ENCODE peak calls at places on chromosomes 3 and 15, in four cellular contexts. Z is activated T-cell treated with anti-CD3 and anti-CD28 coated beads for 24 hours, G is HEK293T, J is heart left ventricle. B is an unnamed sample.
A peak's percentile ranks its signal among the peaks of the same experiment; 100 is the strongest.

GRCh38 chr3:66115858-66116654 is 77.3 kb upstream of the MAGI1 start:
- DNase-seq in Z (no peak), G (no peak), J (peak; percentile 66), B (no peak)

GRCh38 chr3:10192953-10193691 is 28.4 kb downstream of the IRAK2 start:
- DNase-seq in Z (peak; percentile 42), G (peak; percentile 36), J (no peak), B (no peak)

GRCh38 chr15:41825572-41826535 is 2.0 kb upstream of the JMJD7 start:
- DNase-seq in Z (no peak), G (no peak), J (no peak), B (no peak)

GRCh38 chr15:66729339-66729951 is 27.4 kb downstream of the SMAD6 start:
- DNase-seq in Z (no peak), G (no peak), J (no peak), B (no peak)

GRCh38 chr15:85792872-85793621 is 1.7 kb downstream of the KLHL25 start:
- DNase-seq in Z (no peak), G (no peak), J (no peak), B (no peak)

GRCh38 chr15:91469627-91470567 is 369.8 kb downstream of the SV2B start:
- DNase-seq in Z (peak; percentile 42), G (no peak), J (no peak), B (peak; percentile 51)

GRCh38 chr3:56952051-56952450 is 108.4 kb upstream of the SPATA12 start:
- DNase-seq in Z (no peak), G (no peak), J (no peak), B (no peak)

GRCh38 chr15:85770014-85770721 is 24.6 kb downstream of the KLHL25 start:
- DNase-seq in Z (no peak), G (no peak), J (no peak), B (no peak)

GRCh38 chr3:169289303-169289702 is 374.2 kb downstream of the MECOM start:
- DNase-seq in Z (no peak), G (no peak), J (no peak), B (no peak)

GRCh38 chr3:195587406-195587805 is 3.7 kb upstream of the APOD start:
- DNase-seq in Z (no peak), G (no peak), J (no peak), B (no peak)

GRCh38 chr3:168512802-168513201 is 417.1 kb upstream of the GOLIM4 start:
- DNase-seq in Z (no peak), G (no peak), J (no peak), B (no peak)

GRCh38 chr3:117549716-117550115 is 840.1 kb downstream of the TUSC7 start:
- DNase-seq in Z (no peak), G (no peak), J (no peak), B (no peak)

GRCh38 chr15:74631935-74632560 is 16.4 kb downstream of the CLK3 start:
- DNase-seq in Z (peak; percentile 48), G (peak; percentile 80), J (peak; percentile 59), B (peak; percentile 56)

GRCh38 chr3:31762016-31762764 is 218.9 kb downstream of the OSBPL10 start:
- DNase-seq in Z (no peak), G (no peak), J (no peak), B (peak; percentile 37)

GRCh38 chr3:190323241-190323617 is 983 bp upstream of the CLDN1 start:
- DNase-seq in Z (no peak), G (no peak), J (no peak), B (peak; percentile 27)

GRCh38 chr3:42923606-42924005 is 17.7 kb downstream of the ZNF662 start:
- DNase-seq in Z (no peak), G (no peak), J (no peak), B (no peak)

GRCh38 chr15:57231559-57231958 is 144.7 kb upstream of the CGNL1 start:
- DNase-seq in Z (no peak), G (no peak), J (no peak), B (no peak)

GRCh38 chr3:142210144-142210543 is 15.2 kb downstream of the GK5 start:
- DNase-seq in Z (no peak), G (no peak), J (no peak), B (no peak)

GRCh38 chr3:68893600-68894239 is 38.6 kb downstream of the TAFA4 start:
- DNase-seq in Z (no peak), G (peak; percentile 11), J (no peak), B (no peak)

GRCh38 chr3:66520716-66521115 is 19.9 kb upstream of the LRIG1 start:
- DNase-seq in Z (no peak), G (no peak), J (no peak), B (no peak)

GRCh38 chr3:33482126-33482525 is 41.9 kb upstream of the UBP1 start:
- DNase-seq in Z (no peak), G (no peak), J (no peak), B (no peak)

GRCh38 chr3:51332156-51332555 is 52.9 kb upstream of the MANF start:
- DNase-seq in Z (no peak), G (no peak), J (no peak), B (no peak)

GRCh38 chr3:181410870-181411269 is 300.9 kb upstream of the SOX2 start:
- DNase-seq in Z (no peak), G (no peak), J (no peak), B (no peak)

B was measured in HL-60.